ENCODE peak calls at places on chromosome 3, in seven cellular contexts. C, B, K, X, Q, Z and S are unnamed samples.

GRCh38 chr3:128348805-128349531 is 117.7 kb downstream of the DNAJB8 start:
- DNase-seq in C (no peak), B (no peak), K (no peak), X (no peak), Q (no peak), Z (no peak), S (no peak)

GRCh38 chr3:58386966-58387365 is 46.7 kb downstream of the PDHB start:
- DNase-seq in C (peak; percentile 95), B (no peak), K (no peak), X (no peak), Q (peak; percentile 50), Z (no peak), S (no peak)

GRCh38 chr3:126194713-126195305 is 14.4 kb upstream of the ALDH1L1 start:
- DNase-seq in C (no peak), B (no peak), K (no peak), X (no peak), Q (no peak), Z (no peak), S (no peak)

GRCh38 chr3:194715022-194715800 is 29.5 kb downstream of the FAM43A start:
- DNase-seq in C (peak; percentile 45), B (no peak), K (no peak), X (no peak), Q (no peak), Z (no peak), S (no peak)

GRCh38 chr3:76131396-76132153 is 346.2 kb upstream of the ZNF717 start:
- DNase-seq in C (peak; percentile 81), B (no peak), K (no peak), X (no peak), Q (peak; percentile 30), Z (no peak), S (no peak)

GRCh38 chr3:185823280-185824044 is 1.4 kb downstream of the IGF2BP2 start:
- DNase-seq in C (peak; percentile 58), B (no peak), K (peak; percentile 12), X (peak; percentile 51), Q (no peak), Z (no peak), S (no peak)

GRCh38 chr3:48194446-48195071 is 6.3 kb upstream of the CDC25A start:
- DNase-seq in C (peak; percentile 66), B (peak; percentile 33), K (peak; percentile 14), X (peak; percentile 86), Q (peak; percentile 53), Z (peak; percentile 34), S (no peak)

GRCh38 chr3:30421261-30421660 is 185.1 kb upstream of the TGFBR2 start:
- DNase-seq in C (peak; percentile 87), B (no peak), K (no peak), X (no peak), Q (no peak), Z (no peak), S (peak; percentile 67)